ENCODE peak calls at places on chromosomes 3 and 15, in four cellular contexts. One of them, this sample, is unnamed.

GRCh38 chr3:8503871-8504610 is 2.4 kb downstream of the LMCD1 start:
- DNase-seq in activated CD8-positive, alpha-beta memory T cell treated with anti-CD3 and anti-CD28 coated beads, Interleukin-2, amount 50 U/mL, for 48 hours: no peak
- DNase-seq in 8988T: no peak
- DNase-seq in HEK293T: no peak
- DNase-seq in this sample: peak

GRCh38 chr15:49424954-49425353 is 1.9 kb downstream of the FGF7 start:
- DNase-seq in HEK293T: no peak
- DNase-seq in 8988T: no peak
- DNase-seq in activated CD8-positive, alpha-beta memory T cell treated with anti-CD3 and anti-CD28 coated beads, Interleukin-2, amount 50 U/mL, for 48 hours: no peak
- DNase-seq in this sample: peak

GRCh38 chr3:128041378-128041777 is 10.9 kb upstream of the SEC61A1 start:
- DNase-seq in 8988T: no peak
- DNase-seq in HEK293T: no peak
- DNase-seq in activated CD8-positive, alpha-beta memory T cell treated with anti-CD3 and anti-CD28 coated beads, Interleukin-2, amount 50 U/mL, for 48 hours: no peak
- DNase-seq in this sample: no peak

GRCh38 chr3:112799946-112800345 is 46.7 kb downstream of the CD200R1L start:
- DNase-seq in activated CD8-positive, alpha-beta memory T cell treated with anti-CD3 and anti-CD28 coated beads, Interleukin-2, amount 50 U/mL, for 48 hours: no peak
- DNase-seq in HEK293T: no peak
- DNase-seq in 8988T: no peak
- DNase-seq in this sample: no peak

GRCh38 chr3:29955413-29955812 is 651.0 kb upstream of the TGFBR2 start:
- DNase-seq in HEK293T: no peak
- DNase-seq in activated CD8-positive, alpha-beta memory T cell treated with anti-CD3 and anti-CD28 coated beads, Interleukin-2, amount 50 U/mL, for 48 hours: no peak
- DNase-seq in 8988T: no peak
- DNase-seq in this sample: no peak

GRCh38 chr15:63986751-63987341 is 59.4 kb downstream of the DAPK2 start:
- DNase-seq in activated CD8-positive, alpha-beta memory T cell treated with anti-CD3 and anti-CD28 coated beads, Interleukin-2, amount 50 U/mL, for 48 hours: no peak
- DNase-seq in HEK293T: no peak
- DNase-seq in 8988T: no peak
- DNase-seq in this sample: peak

GRCh38 chr3:190424478-190425439 is 24.9 kb downstream of the TMEM207 start:
- DNase-seq in HEK293T: peak
- DNase-seq in activated CD8-positive, alpha-beta memory T cell treated with anti-CD3 and anti-CD28 coated beads, Interleukin-2, amount 50 U/mL, for 48 hours: peak
- DNase-seq in 8988T: no peak
- DNase-seq in this sample: peak

GRCh38 chr3:180316321-180316720 is 279.6 kb upstream of the PEX5L start:
- DNase-seq in activated CD8-positive, alpha-beta memory T cell treated with anti-CD3 and anti-CD28 coated beads, Interleukin-2, amount 50 U/mL, for 48 hours: no peak
- DNase-seq in HEK293T: no peak
- DNase-seq in 8988T: no peak
- DNase-seq in this sample: no peak

GRCh38 chr3:105293441-105293840 is 73.3 kb upstream of the ALCAM start:
- DNase-seq in activated CD8-positive, alpha-beta memory T cell treated with anti-CD3 and anti-CD28 coated beads, Interleukin-2, amount 50 U/mL, for 48 hours: no peak
- DNase-seq in 8988T: no peak
- DNase-seq in HEK293T: no peak
- DNase-seq in this sample: no peak

GRCh38 chr15:75455982-75456531 is 4.6 kb upstream of the SIN3A start:
- DNase-seq in activated CD8-positive, alpha-beta memory T cell treated with anti-CD3 and anti-CD28 coated beads, Interleukin-2, amount 50 U/mL, for 48 hours: peak
- DNase-seq in 8988T: peak
- DNase-seq in HEK293T: peak
- DNase-seq in this sample: peak

GRCh38 chr15:45150481-45150880 is 20.7 kb downstream of the DUOX1 start:
- DNase-seq in 8988T: no peak
- DNase-seq in activated CD8-positive, alpha-beta memory T cell treated with anti-CD3 and anti-CD28 coated beads, Interleukin-2, amount 50 U/mL, for 48 hours: no peak
- DNase-seq in HEK293T: no peak
- DNase-seq in this sample: no peak

GRCh38 chr3:124700880-124701684 is 29.2 kb upstream of the UMPS start:
- DNase-seq in HEK293T: no peak
- DNase-seq in activated CD8-positive, alpha-beta memory T cell treated with anti-CD3 and anti-CD28 coated beads, Interleukin-2, amount 50 U/mL, for 48 hours: no peak
- DNase-seq in 8988T: no peak
- DNase-seq in this sample: peak

GRCh38 chr3:64259646-64260045 is 34.4 kb upstream of the PRICKLE2 start:
- DNase-seq in HEK293T: no peak
- DNase-seq in 8988T: no peak
- DNase-seq in activated CD8-positive, alpha-beta memory T cell treated with anti-CD3 and anti-CD28 coated beads, Interleukin-2, amount 50 U/mL, for 48 hours: no peak
- DNase-seq in this sample: no peak

GRCh38 chr15:68982976-68983550 is 31.4 kb upstream of the NOX5 start:
- DNase-seq in activated CD8-positive, alpha-beta memory T cell treated with anti-CD3 and anti-CD28 coated beads, Interleukin-2, amount 50 U/mL, for 48 hours: no peak
- DNase-seq in HEK293T: no peak
- DNase-seq in 8988T: no peak
- DNase-seq in this sample: peak

GRCh38 chr3:38137615-38138346 is 680 bp upstream of the MYD88 start:
- DNase-seq in activated CD8-positive, alpha-beta memory T cell treated with anti-CD3 and anti-CD28 coated beads, Interleukin-2, amount 50 U/mL, for 48 hours: peak
- DNase-seq in HEK293T: no peak
- DNase-seq in 8988T: no peak
- DNase-seq in this sample: no peak

GRCh38 chr3:14329116-14329830 is 73.1 kb upstream of the SLC6A6 start:
- DNase-seq in HEK293T: peak
- DNase-seq in 8988T: no peak
- DNase-seq in activated CD8-positive, alpha-beta memory T cell treated with anti-CD3 and anti-CD28 coated beads, Interleukin-2, amount 50 U/mL, for 48 hours: no peak
- DNase-seq in this sample: peak

GRCh38 chr3:901953-902778 is 190.7 kb upstream of the CNTN6 start:
- DNase-seq in 8988T: no peak
- DNase-seq in activated CD8-positive, alpha-beta memory T cell treated with anti-CD3 and anti-CD28 coated beads, Interleukin-2, amount 50 U/mL, for 48 hours: no peak
- DNase-seq in HEK293T: no peak
- DNase-seq in this sample: peak

GRCh38 chr3:136142592-136142991 is 53.5 kb downstream of the MSL2 start:
- DNase-seq in 8988T: peak
- DNase-seq in activated CD8-positive, alpha-beta memory T cell treated with anti-CD3 and anti-CD28 coated beads, Interleukin-2, amount 50 U/mL, for 48 hours: no peak
- DNase-seq in HEK293T: no peak
- DNase-seq in this sample: peak

GRCh38 chr15:32935139-32935538 is 217.3 kb downstream of the GREM1 start:
- DNase-seq in HEK293T: no peak
- DNase-seq in activated CD8-positive, alpha-beta memory T cell treated with anti-CD3 and anti-CD28 coated beads, Interleukin-2, amount 50 U/mL, for 48 hours: no peak
- DNase-seq in 8988T: no peak
- DNase-seq in this sample: no peak